ENCODE peak calls at places on chromosomes 5 and 9, in six cellular contexts. J is WERI-Rb-1; Z is endothelial cell of umbilical vein; I is right lobe of liver; W is heart right ventricle; L is CD8-positive, alpha-beta memory T cell. A is an unnamed sample. For H3K27me3, the result is how much of the 10 kb centered on the place peaks cover.

GRCh38 chr5:115702025-115702424 is 76.2 kb upstream of the TMED7 start:
- DNase-seq in L (no peak), J (no peak), Z (no peak), I (no peak), W (no peak), A (no peak)

GRCh38 chr9:33081128-33081851 is 4.8 kb upstream of the SMU1 start:
- DNase-seq in I (peak), Z (peak), L (peak), J (peak), W (peak), A (peak)

GRCh38 chr9:90423661-90424193 is 218.9 kb downstream of the DIRAS2 start:
- DNase-seq in Z (no peak), L (no peak), J (no peak), I (no peak), W (no peak), A (no peak)

GRCh38 chr9:37025381-37026084 is 8.5 kb downstream of the PAX5 start:
- DNase-seq in J (peak), W (no peak), I (no peak), Z (no peak), L (no peak), A (no peak)

GRCh38 chr9:76365028-76365427 is 29.2 kb downstream of the RFK start:
- DNase-seq in J (no peak), W (no peak), Z (peak), L (no peak), I (no peak), A (no peak)

GRCh38 chr5:78795757-78796156 is 147.2 kb upstream of the LHFPL2 start:
- DNase-seq in J (no peak), I (no peak), W (no peak), Z (peak), L (no peak), A (no peak)

GRCh38 chr5:146944764-146945710 is 66.5 kb upstream of the PPP2R2B start:
- DNase-seq in J (no peak), L (no peak), I (no peak), Z (no peak), W (no peak), A (no peak)

GRCh38 chr5:169088032-169088726 is 212.8 kb downstream of the SLIT3 start:
- DNase-seq in Z (no peak), I (no peak), L (no peak), W (no peak), J (no peak), A (no peak)

GRCh38 chr5:124707516-124707915 is 38.9 kb downstream of the ZNF608 start:
- DNase-seq in J (no peak), I (no peak), Z (no peak), L (no peak), W (no peak), A (no peak)

GRCh38 chr9:135228345-135228982 is 141.0 kb downstream of the OLFM1 start:
- DNase-seq in J (no peak), I (peak), L (no peak), Z (no peak), W (no peak), A (peak)

GRCh38 chr9:135230817-135231520 is 143.5 kb downstream of the OLFM1 start:
- DNase-seq in I (peak), J (no peak), W (no peak), Z (no peak), L (no peak), A (peak)

GRCh38 chr9:135228983-135229625 is 141.6 kb downstream of the OLFM1 start:
- DNase-seq in L (no peak), W (no peak), I (peak), Z (no peak), J (no peak), A (peak)

GRCh38 chr9:135230386-135230765 is 142.9 kb downstream of the OLFM1 start:
- DNase-seq in J (no peak), Z (no peak), W (no peak), I (peak), L (no peak), A (no peak)

DNA sequence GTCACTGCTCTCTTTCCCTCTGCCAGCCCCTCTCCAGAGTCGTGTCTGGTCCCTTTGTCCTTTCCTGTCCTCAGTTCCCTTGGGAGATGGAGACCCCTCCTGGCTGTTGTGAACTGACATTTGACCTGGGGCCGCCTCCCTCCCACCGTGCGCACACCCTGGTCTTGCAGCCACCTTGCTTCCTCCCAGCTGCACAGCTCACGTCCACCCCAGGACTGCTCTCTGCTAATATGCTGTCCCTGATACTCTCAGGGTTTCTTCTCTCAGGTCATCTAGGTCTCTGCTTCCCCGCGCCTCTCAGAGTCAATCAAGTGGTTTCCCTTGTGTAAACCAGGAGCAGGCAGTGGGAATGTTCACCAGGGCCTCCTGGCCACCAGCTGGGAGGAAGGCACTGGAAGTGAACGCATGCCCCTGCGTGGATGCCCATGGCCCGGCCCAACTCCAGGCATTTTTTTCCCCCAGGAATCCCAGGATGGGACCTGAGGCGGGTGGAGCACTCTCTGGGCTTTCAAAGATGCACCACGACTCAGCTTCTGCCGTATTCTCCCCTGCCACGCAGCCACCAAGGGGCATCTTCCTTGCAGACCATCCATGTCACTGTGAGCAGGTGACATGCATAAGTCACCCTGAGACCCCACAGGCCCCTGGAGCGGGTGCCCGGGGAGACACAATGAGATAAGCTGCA is 142.4 kb downstream of the OLFM1 start:
- DNase-seq in I (peak), Z (no peak), J (no peak), L (no peak), W (no peak), A (no peak)
- H3K27me3 ChIP-seq in I (under half), Z (under half), J (under half), L (under half), W (under half), A (half or more)

GRCh38 chr9:124273428-124274153 is 15.8 kb downstream of the NEK6 start:
- DNase-seq in L (no peak), Z (no peak), I (no peak), W (no peak), J (no peak), A (no peak)
- H3K27me3 ChIP-seq in L (under half), Z (under half), I (under half), W (under half), J (under half), A (under half)

DNA sequence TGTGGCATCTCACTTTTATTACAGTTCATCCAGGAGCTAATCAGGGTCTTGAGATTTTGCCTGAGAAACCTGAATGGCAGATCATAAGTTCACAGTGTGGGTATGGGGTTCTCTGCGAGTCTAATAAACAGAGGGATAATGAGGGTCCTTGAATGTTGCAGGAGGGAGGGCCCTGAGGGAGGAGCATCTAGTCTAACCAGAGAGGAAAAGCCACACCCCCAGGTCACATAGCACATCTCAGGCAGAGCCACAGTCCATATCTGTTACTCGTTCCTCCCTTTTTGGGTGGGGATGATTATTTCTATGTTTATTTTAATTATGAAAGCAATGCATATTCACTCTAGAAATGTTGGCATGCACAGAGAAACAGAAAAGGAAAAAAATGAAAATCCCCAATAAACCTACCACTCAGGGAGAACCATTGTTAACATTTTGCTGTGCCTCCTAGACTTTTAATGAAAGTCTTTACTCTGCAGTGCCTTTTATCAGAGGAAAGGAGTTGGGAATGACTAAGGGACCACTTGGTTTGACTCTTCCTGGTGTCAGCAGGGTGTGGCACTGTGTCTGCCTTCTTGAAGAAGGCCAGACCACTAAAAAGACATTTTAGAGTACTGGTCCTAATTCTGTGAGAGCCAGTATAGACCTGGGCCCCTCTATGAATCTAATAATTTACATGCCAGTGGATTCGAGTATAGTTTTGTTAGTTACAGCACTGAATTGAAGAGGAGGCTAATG is 2.8 kb downstream of the GALNT12 start:
- DNase-seq in W (no peak), J (no peak), Z (no peak), L (no peak), I (no peak), A (no peak)
- H3K27me3 ChIP-seq in W (under half), J (under half), Z (under half), L (under half), I (under half), A (half or more)

DNA sequence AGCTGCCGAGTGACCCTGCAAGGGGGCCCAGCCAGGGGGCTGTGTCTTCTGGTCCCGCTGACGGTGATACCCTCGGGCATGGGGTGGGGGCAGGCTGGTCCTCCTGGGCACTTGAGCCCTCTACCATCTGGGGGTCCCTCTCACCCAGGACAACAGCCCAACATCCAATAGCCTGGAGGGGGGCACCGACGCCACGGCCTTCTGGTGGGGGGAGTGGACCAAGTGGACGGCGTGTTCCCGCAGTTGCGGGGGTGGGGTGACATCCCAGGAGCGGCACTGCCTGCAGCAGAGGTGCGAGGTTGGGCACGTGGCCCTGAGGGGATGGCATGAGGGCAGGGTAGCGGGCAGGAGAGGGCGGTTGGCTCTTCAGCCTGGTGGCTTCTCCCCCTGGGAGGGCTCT is 2.8 kb downstream of the ADAMTSL2 start:
- DNase-seq in I (no peak), L (no peak), W (no peak), J (no peak), Z (no peak), A (no peak)
- H3K27me3 ChIP-seq in I (under half), L (under half), W (under half), J (under half), Z (under half), A (under half)

GRCh38 chr5:139744471-139745120 is 51.0 kb upstream of the PSD2 start:
- DNase-seq in L (no peak), J (peak), I (no peak), Z (no peak), W (no peak), A (no peak)
- H3K27me3 ChIP-seq in L (under half), J (under half), I (under half), Z (under half), W (under half), A (under half)